ENCODE peak calls at places on chromosome 16, in four cellular contexts. C is heart right ventricle, W is astrocyte of the cerebellum, U is H7. B is an unnamed sample.

GRCh38 chr16:1434644-1435592 is 4.0 kb downstream of the PERCC1 start:
- DNase-seq in C (no peak), W (no peak), U (no peak), B (no peak)

GRCh38 chr16:19765860-19766553 is 47.9 kb downstream of the IQCK start:
- DNase-seq in C (peak), W (no peak), U (peak), B (no peak)

GRCh38 chr16:46763147-46763546 is 15.0 kb upstream of the MYLK3 start:
- DNase-seq in C (peak), W (no peak), U (no peak), B (no peak)

GRCh38 chr16:4512473-4512872 is 26.1 kb downstream of the CDIP1 start:
- DNase-seq in C (no peak), W (no peak), U (no peak), B (no peak)

GRCh38 chr16:53925011-53925410 is 221.1 kb downstream of the FTO start:
- DNase-seq in C (no peak), W (no peak), U (no peak), B (no peak)

GRCh38 chr16:67910162-67910561 is 17.1 kb downstream of the PSKH1 start:
- DNase-seq in C (no peak), W (no peak), U (no peak), B (peak)

GRCh38 chr16:84144301-84144858 is 597 bp downstream of the HSDL1 start:
- DNase-seq in C (peak), W (no peak), U (peak), B (no peak)

GRCh38 chr16:67645397-67646121 is 615 bp downstream of the CARMIL2 start:
- DNase-seq in C (no peak), W (no peak), U (peak), B (no peak)

GRCh38 chr16:89905511-89906140 is 13.0 kb upstream of the MC1R start:
- DNase-seq in C (no peak), W (no peak), U (no peak), B (no peak)

GRCh38 chr16:82440336-82440735 is 186.4 kb upstream of the CDH13 start:
- DNase-seq in C (no peak), W (no peak), U (no peak), B (no peak)

GRCh38 chr16:71205482-71206131 is 24.9 kb downstream of the HYDIN start:
- DNase-seq in C (peak), W (no peak), U (no peak), B (no peak)

GRCh38 chr16:31474173-31474714 is 2.3 kb downstream of the TGFB1I1 start:
- DNase-seq in C (no peak), W (peak), U (no peak), B (peak)

GRCh38 chr16:53045554-53046250 is 7.0 kb downstream of the CHD9NB start:
- DNase-seq in C (no peak), W (no peak), U (no peak), B (no peak)

GRCh38 chr16:30011505-30012480 is 966 bp upstream of the DOC2A start:
- DNase-seq in C (no peak), W (no peak), U (peak), B (no peak)

GRCh38 chr16:16183562-16183961 is 39.7 kb downstream of the ABCC6 start:
- DNase-seq in C (no peak), W (no peak), U (peak), B (no peak)

GRCh38 chr16:4385066-4385788 is 13.6 kb downstream of the VASN start:
- DNase-seq in C (no peak), W (no peak), U (no peak), B (no peak)

GRCh38 chr16:84132527-84133285 is 12.3 kb downstream of the HSDL1 start:
- DNase-seq in C (no peak), W (no peak), U (no peak), B (no peak)

GRCh38 chr16:79211581-79211980 is 389.0 kb downstream of the MAF start:
- DNase-seq in C (no peak), W (no peak), U (no peak), B (no peak)

GRCh38 chr16:56356276-56357241 is 68.8 kb downstream of the AMFR start:
- DNase-seq in C (peak), W (peak), U (peak), B (no peak)

GRCh38 chr16:85394511-85395206 is 218.5 kb upstream of the GSE1 start:
- DNase-seq in C (peak), W (no peak), U (no peak), B (no peak)

DNA sequence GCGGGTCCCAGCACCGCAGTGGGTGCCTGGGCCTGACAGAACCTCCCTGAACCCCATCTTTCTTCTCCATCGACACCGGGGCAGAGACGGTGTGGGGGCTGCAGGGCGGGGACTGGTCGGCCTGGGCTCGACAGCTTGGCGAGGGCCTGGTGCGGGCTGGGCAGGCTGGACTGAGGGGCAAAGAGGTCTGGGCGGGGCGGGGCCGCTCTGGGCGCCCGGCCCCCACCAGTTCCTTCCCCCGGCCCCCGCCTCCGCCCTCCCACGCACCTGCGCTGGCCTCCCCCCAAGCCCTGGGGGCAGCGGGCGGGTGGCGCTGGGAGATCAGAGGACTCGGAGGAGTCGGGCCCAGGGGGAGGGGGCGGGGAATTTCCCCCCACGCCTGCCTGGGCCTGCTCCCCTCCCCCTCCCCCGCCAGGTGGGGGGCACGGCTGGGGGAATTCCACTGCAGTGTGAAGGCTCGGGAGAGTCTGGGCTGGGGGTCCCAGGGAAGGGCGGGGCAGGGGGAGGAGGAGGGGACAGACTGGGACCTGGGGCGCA is 933 bp upstream of the KREMEN2 start:
- DNase-seq in C (no peak), W (no peak), U (peak), B (no peak)
- H3K4me3 ChIP-seq in C (no peak), W (no peak), U (peak), B (no peak)

GRCh38 chr16:63720848-63721247 is 1401.0 kb downstream of the CDH11 start:
- DNase-seq in C (no peak), W (no peak), U (no peak), B (no peak)
- H3K4me3 ChIP-seq in C (no peak), W (no peak), U (no peak), B (no peak)

GRCh38 chr16:22646948-22647556 is 136.4 kb downstream of the NPIPB5 start:
- DNase-seq in C (no peak), W (no peak), U (no peak), B (no peak)

GRCh38 chr16:22641030-22641671 is 130.5 kb downstream of the NPIPB5 start:
- DNase-seq in C (no peak), W (no peak), U (no peak), B (no peak)

GRCh38 chr16:22645868-22646267 is 135.2 kb downstream of the NPIPB5 start:
- DNase-seq in C (no peak), W (no peak), U (no peak), B (no peak)

GRCh38 chr16:22642689-22643088 is 132.0 kb downstream of the NPIPB5 start:
- DNase-seq in C (no peak), W (no peak), U (no peak), B (no peak)

DNA sequence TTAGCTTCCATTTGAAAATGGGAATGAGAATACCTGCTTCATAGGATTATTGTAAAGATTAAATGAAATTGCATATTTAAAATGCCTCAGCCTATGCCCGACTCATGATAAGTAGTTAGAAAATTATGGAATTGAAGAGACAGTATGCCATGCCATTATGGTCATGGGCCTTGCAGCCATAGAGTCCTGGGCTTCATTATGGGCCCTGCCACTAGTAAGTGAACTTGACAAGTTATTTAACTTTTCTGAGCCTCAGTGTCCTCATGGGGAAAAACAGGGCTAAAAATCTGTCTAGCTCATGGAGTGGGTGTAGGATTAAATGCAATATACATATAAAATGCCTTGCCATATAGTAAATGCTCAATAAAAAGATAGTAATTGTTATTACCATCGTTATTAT is 133.2 kb downstream of the NPIPB5 start:
- DNase-seq in C (no peak), W (no peak), U (no peak), B (no peak)
- H3K4me3 ChIP-seq in C (no peak), W (no peak), U (no peak), B (no peak)

GRCh38 chr16:86498661-86499493 is 11.4 kb upstream of the FOXF1 start:
- DNase-seq in C (no peak), W (no peak), U (peak), B (no peak)
- H3K4me3 ChIP-seq in C (no peak), W (no peak), U (no peak), B (no peak)

GRCh38 chr16:12496181-12496580 is 307.5 kb downstream of the CPPED1 start:
- DNase-seq in C (no peak), W (no peak), U (no peak), B (no peak)
- H3K4me3 ChIP-seq in C (no peak), W (no peak), U (no peak), B (no peak)

DNA sequence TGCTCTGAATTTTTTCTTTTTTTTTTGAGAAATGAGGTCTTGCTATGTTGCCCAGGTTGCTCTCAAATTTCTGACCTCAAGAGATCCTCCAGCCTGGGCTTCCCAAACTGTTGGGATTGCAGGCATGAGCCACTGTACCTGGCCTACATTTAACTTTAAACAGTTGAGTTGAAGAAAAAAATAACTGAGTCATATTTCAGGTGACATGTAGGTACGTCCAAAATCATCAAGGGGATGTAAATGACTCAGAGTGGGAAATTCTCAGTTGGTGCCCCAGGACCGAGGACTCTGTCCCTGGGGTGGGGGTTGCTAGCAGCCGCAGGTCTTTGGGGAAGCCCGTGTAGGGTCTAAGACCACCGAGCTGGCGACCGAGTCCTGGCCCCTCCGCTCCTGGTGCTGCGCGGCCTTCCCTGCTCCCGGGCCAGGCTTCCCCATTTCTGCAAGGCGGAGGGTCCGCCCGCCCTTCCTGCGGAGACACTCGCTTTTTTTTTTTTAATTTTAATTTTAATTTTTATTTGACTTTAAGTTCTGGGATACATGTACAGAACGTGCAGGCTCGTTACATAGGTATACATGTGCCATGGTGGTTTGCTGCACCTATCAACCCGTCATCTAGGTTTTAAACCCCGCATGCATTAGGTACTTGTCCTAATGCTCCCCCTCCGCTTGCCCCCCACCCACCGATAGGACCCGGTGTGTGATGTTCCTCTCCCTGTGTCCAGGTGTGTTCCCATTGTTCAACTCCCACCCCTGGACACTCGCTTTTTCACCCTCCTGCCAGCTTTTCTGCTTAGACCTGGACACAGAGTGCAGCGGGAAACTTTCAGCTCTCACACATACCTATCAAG is 12.7 kb upstream of the N4BP1 start:
- DNase-seq in C (no peak), W (no peak), U (peak), B (no peak)
- H3K4me3 ChIP-seq in C (peak), W (peak), U (peak), B (peak)

GRCh38 chr16:68936729-68937631 is 93.6 kb downstream of the TANGO6 start:
- DNase-seq in C (no peak), W (no peak), U (no peak), B (peak)

GRCh38 chr16:68935008-68935407 is 91.7 kb downstream of the TANGO6 start:
- DNase-seq in C (no peak), W (no peak), U (no peak), B (no peak)

GRCh38 chr16:68939921-68940320 is 96.6 kb downstream of the TANGO6 start:
- DNase-seq in C (no peak), W (no peak), U (no peak), B (no peak)

DNA sequence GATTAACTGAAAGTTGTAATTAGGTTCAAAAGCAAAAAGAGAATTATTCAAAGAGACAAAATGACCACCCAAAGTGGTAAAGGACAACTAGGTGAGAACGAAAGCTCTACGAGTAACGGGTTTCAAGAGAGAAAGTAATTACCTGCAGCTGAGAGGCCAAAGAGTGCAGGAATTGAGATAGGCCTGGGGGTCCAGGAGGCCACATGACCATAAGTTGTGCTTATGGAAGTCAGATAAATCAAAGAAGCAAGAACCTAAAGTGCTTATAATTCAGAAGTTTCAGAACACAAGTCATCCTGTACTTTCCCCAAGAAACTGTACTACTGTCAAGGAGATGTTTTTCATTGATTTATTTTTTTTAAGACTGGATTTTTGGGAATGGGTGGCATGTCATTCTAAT is 91.1 kb downstream of the TANGO6 start:
- DNase-seq in C (no peak), W (no peak), U (no peak), B (no peak)
- H3K4me3 ChIP-seq in C (no peak), W (no peak), U (no peak), B (no peak)

GRCh38 chr16:342455-343213 is 9.9 kb downstream of the AXIN1 start:
- DNase-seq in C (no peak), W (no peak), U (peak), B (no peak)
- H3K4me3 ChIP-seq in C (no peak), W (no peak), U (no peak), B (no peak)

GRCh38 chr16:10577305-10578202 is 2.8 kb downstream of the EMP2 start:
- DNase-seq in C (peak), W (no peak), U (peak), B (peak)

GRCh38 chr16:10575506-10576130 is 4.8 kb downstream of the EMP2 start:
- DNase-seq in C (no peak), W (no peak), U (no peak), B (no peak)

GRCh38 chr16:10579575-10579964 is 828 bp downstream of the EMP2 start:
- DNase-seq in C (no peak), W (no peak), U (no peak), B (no peak)

GRCh38 chr16:10578474-10579316 is 1.7 kb downstream of the EMP2 start:
- DNase-seq in C (peak), W (no peak), U (peak), B (no peak)

GRCh38 chr16:10576390-10577304 is 3.8 kb downstream of the EMP2 start:
- DNase-seq in C (no peak), W (no peak), U (peak), B (no peak)
- H3K4me3 ChIP-seq in C (peak), W (no peak), U (no peak), B (no peak)

B was measured in AG04449.